ENCODE peak calls at places on chromosome 16, in ten cellular contexts. H, I, N, E, R, X, S, P, G and W are unnamed samples. For H3K4me1, the result is how much of the 10 kb centered on the place peaks cover.

GRCh38 chr16:782766-783403 is 5.3 kb downstream of the RPUSD1 start:
- DNase-seq in H (no peak), E (peak), N (no peak), P (no peak), R (no peak), I (peak), X (no peak), S (no peak), G (no peak), W (no peak)

GRCh38 chr16:25750489-25750888 is 58.7 kb downstream of the HS3ST4 start:
- DNase-seq in G (no peak), R (no peak), S (no peak), N (no peak), H (no peak), P (no peak), X (no peak), E (peak), I (no peak), W (no peak)

GRCh38 chr16:2842340-2843000 is 12.4 kb downstream of the ZG16B start:
- DNase-seq in G (peak), I (no peak), X (peak), P (peak), H (peak), S (peak), R (no peak), E (peak), N (no peak), W (peak)

GRCh38 chr16:89168381-89169189 is 3.0 kb upstream of the CDH15 start:
- DNase-seq in E (no peak), I (no peak), S (no peak), G (no peak), X (no peak), N (no peak), H (no peak), R (no peak), P (no peak), W (no peak)

GRCh38 chr16:16861546-16861945 is 482.6 kb downstream of the NPIPA7 start:
- DNase-seq in P (peak), R (no peak), G (no peak), E (peak), H (no peak), S (peak), X (no peak), I (no peak), N (peak), W (peak)

GRCh38 chr16:20320592-20320991 is 6.7 kb downstream of the GP2 start:
- DNase-seq in N (no peak), X (no peak), H (no peak), P (no peak), I (no peak), G (no peak), R (no peak), S (no peak), E (no peak), W (no peak)

GRCh38 chr16:88763502-88764053 is 21.4 kb downstream of the PIEZO1 start:
- DNase-seq in H (no peak), R (no peak), X (peak), I (no peak), S (peak), G (no peak), E (no peak), N (no peak), P (no peak), W (no peak)

GRCh38 chr16:2149630-2150417 is 1.4 kb downstream of the RAB26 start:
- DNase-seq in I (no peak), P (no peak), G (peak), X (no peak), E (peak), N (no peak), H (peak), R (no peak), S (no peak), W (no peak)

GRCh38 chr16:15765116-15765515 is 91.7 kb downstream of the MYH11 start:
- DNase-seq in G (no peak), E (no peak), X (no peak), P (no peak), H (no peak), S (no peak), N (no peak), R (no peak), I (no peak), W (no peak)

GRCh38 chr16:78277374-78277773 is 177.9 kb downstream of the WWOX start:
- DNase-seq in I (no peak), H (no peak), S (peak), N (no peak), R (no peak), P (peak), X (no peak), E (no peak), G (no peak), W (no peak)

GRCh38 chr16:69417537-69418199 is 6.8 kb upstream of the CYB5B start:
- DNase-seq in H (no peak), N (no peak), G (no peak), P (no peak), E (no peak), R (no peak), S (no peak), I (no peak), X (no peak), W (no peak)

GRCh38 chr16:66084306-66084705 is 282.2 kb upstream of the CDH5 start:
- DNase-seq in X (no peak), S (no peak), N (no peak), E (no peak), P (no peak), R (no peak), H (no peak), G (no peak), I (no peak), W (no peak)

GRCh38 chr16:78551487-78552085 is 452.1 kb downstream of the WWOX start:
- DNase-seq in E (no peak), X (no peak), H (no peak), S (no peak), N (no peak), I (no peak), R (no peak), P (no peak), G (no peak), W (no peak)

GRCh38 chr16:4602330-4602729 is 12.4 kb downstream of the UBALD1 start:
- DNase-seq in G (no peak), P (no peak), N (no peak), E (no peak), H (no peak), R (no peak), S (no peak), I (no peak), X (no peak), W (no peak)

GRCh38 chr16:50059669-50060068 is 6.1 kb upstream of the HEATR3 start:
- DNase-seq in H (no peak), S (no peak), R (no peak), I (no peak), X (no peak), E (no peak), G (no peak), N (no peak), P (no peak), W (no peak)

GRCh38 chr16:89552913-89553312 is 7.6 kb upstream of the RPL13 start:
- DNase-seq in R (no peak), P (no peak), N (no peak), H (no peak), G (no peak), S (no peak), X (no peak), E (no peak), I (no peak), W (no peak)

GRCh38 chr16:82451449-82451848 is 175.3 kb upstream of the CDH13 start:
- DNase-seq in N (no peak), X (no peak), H (no peak), E (no peak), P (no peak), G (no peak), R (no peak), S (no peak), I (no peak), W (no peak)

GRCh38 chr16:86531193-86531550 is 20.8 kb downstream of the FOXF1 start:
- DNase-seq in X (peak), E (no peak), S (no peak), H (peak), P (peak), G (peak), N (no peak), R (peak), I (no peak), W (no peak)

GRCh38 chr16:62077998-62078397 is 41.8 kb upstream of the CDH8 start:
- DNase-seq in R (no peak), H (no peak), E (peak), X (no peak), P (no peak), N (no peak), S (peak), I (no peak), G (no peak), W (no peak)

GRCh38 chr16:66176731-66177130 is 189.8 kb upstream of the CDH5 start:
- DNase-seq in I (no peak), P (no peak), S (no peak), X (no peak), G (no peak), N (no peak), R (no peak), E (no peak), H (no peak), W (no peak)

GRCh38 chr16:82093901-82094300 is 58.8 kb downstream of the HSD17B2 start:
- DNase-seq in R (no peak), N (no peak), P (no peak), X (no peak), I (peak), E (no peak), H (no peak), S (no peak), G (no peak), W (no peak)

GRCh38 chr16:24041834-24042631 is 206.2 kb downstream of the PRKCB start:
- DNase-seq in X (peak), I (peak), H (no peak), G (no peak), P (no peak), N (peak), S (peak), R (no peak), E (peak), W (peak)

DNA sequence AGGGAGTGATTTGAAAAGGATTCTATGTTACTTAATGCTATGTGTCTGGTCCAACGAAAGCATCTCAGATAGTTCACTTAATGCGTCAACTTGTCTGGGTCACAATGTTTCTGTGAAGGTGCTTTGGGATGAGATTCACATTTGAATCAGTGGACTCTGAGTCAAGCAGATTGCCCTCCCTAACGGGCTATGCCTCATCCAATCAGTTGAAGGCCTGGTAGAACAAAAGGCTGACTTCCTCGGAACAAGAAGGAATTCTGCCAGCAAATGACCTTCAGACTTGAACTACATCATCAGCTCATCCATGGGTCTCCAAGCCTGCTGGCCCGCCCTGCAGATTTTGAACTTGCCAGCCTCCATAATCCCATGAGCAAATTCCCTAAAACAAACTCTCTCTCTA is 15.2 kb downstream of the EMP2 start:
- DNase-seq in N (peak), G (no peak), X (no peak), R (no peak), E (no peak), P (no peak), H (no peak), I (no peak), S (no peak), W (no peak)
- TF ChIP-seq CTCF in N (no peak), G (no peak), X (no peak), R (no peak), E (no peak), P (no peak), H (no peak), I (no peak), S (no peak), W (no peak)

GRCh38 chr16:57284206-57284951 is at the start of gene PLLP:
- DNase-seq in S (peak), X (peak), H (peak), E (peak), I (peak), N (peak), R (no peak), G (peak), P (no peak), W (peak)

GRCh38 chr16:57283956-57284205 is 591 bp downstream of the PLLP start:
- DNase-seq in G (no peak), H (no peak), S (no peak), P (no peak), E (no peak), X (no peak), R (no peak), I (no peak), N (no peak), W (no peak)

GRCh38 chr16:57282510-57283213 is 1.8 kb downstream of the PLLP start:
- DNase-seq in S (no peak), R (no peak), X (no peak), N (no peak), G (peak), H (no peak), E (no peak), I (no peak), P (no peak), W (no peak)

GRCh38 chr16:57284952-57285263 is 436 bp upstream of the PLLP start:
- DNase-seq in I (no peak), X (no peak), G (no peak), H (no peak), P (no peak), S (no peak), N (no peak), E (no peak), R (no peak), W (no peak)

GRCh38 chr16:57283214-57283955 is 1.1 kb downstream of the PLLP start:
- DNase-seq in P (no peak), I (no peak), N (no peak), X (peak), E (no peak), S (no peak), H (no peak), R (no peak), G (peak), W (no peak)
- H3K4me3 ChIP-seq in P (no peak), I (no peak), N (no peak), X (peak), E (no peak), S (peak), H (no peak), R (peak), G (peak), W (peak)

GRCh38 chr16:22075043-22075757 is 17.1 kb upstream of the VWA3A start:
- DNase-seq in S (no peak), I (peak), P (no peak), G (no peak), N (peak), E (no peak), R (no peak), X (no peak), H (no peak), W (no peak)

GRCh38 chr16:22071352-22071923 is 20.9 kb upstream of the VWA3A start:
- DNase-seq in X (no peak), I (peak), R (no peak), P (no peak), N (no peak), G (no peak), H (no peak), E (no peak), S (no peak), W (no peak)

GRCh38 chr16:22070361-22071351 is 21.7 kb upstream of the VWA3A start:
- DNase-seq in E (no peak), R (no peak), H (no peak), S (no peak), X (no peak), P (peak), N (peak), I (peak), G (no peak), W (no peak)

GRCh38 chr16:22075776-22076175 is 16.6 kb upstream of the VWA3A start:
- DNase-seq in X (no peak), R (no peak), S (no peak), H (no peak), E (no peak), I (no peak), G (no peak), N (peak), P (no peak), W (no peak)

GRCh38 chr16:22073350-22073749 is 19.0 kb upstream of the VWA3A start:
- DNase-seq in I (no peak), P (no peak), R (no peak), S (no peak), N (peak), E (no peak), G (no peak), H (no peak), X (no peak), W (no peak)
- H3K4me1 ChIP-seq in I (half or more), P (under half), R (under half), S (under half), N (under half), E (under half), G (under half), H (under half), X (under half), W (under half)

DNA sequence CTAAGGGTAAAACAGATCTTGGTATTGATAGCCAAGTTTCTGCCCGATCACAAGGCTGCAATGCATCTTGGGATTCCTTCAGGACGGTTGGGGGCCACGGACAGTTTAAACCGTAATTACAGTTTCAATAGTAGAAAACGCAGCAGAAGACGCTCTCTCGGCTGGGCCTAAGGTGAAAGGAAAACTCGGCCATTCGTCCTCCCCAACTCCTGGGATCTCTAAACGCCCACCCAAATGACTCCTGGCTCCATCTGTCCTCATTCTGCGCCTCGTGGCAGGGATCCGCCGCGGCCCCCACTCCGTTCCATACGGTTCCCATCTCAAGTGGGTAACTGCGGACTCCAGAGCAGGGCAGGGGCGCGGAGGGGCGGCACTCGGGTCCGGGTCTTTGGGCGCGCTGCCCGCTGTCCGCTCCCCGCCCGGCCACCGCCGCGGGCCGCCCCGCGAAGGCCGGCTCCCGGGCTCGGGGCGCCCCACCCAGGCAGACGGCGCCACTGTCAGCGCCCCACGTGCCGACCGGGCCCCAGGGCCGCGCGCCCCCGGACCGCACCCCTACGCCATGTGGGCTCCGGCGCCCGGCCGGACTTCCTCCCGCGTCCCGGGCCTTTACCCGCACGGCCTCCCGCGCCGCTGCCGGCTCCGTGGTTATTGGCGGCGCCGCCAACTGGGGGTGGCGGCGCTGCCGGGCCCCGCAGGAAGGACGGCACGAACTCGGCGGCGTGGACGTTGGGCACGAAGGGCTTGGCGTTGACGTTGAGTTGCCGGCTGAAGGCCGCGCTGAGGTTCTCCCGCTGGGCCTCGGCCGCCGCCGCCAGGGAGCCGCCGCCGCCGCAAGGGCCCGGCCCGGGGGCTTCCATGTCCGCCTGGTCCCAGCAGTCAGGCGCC is 755 bp downstream of the GSPT1 start:
- DNase-seq in P (no peak), G (peak), I (peak), E (peak), N (peak), H (peak), R (no peak), S (peak), X (peak), W (peak)
- TF ChIP-seq CTCF in P (no peak), G (no peak), I (no peak), E (no peak), N (no peak), H (no peak), R (no peak), S (no peak), X (no peak), W (no peak)

DNA sequence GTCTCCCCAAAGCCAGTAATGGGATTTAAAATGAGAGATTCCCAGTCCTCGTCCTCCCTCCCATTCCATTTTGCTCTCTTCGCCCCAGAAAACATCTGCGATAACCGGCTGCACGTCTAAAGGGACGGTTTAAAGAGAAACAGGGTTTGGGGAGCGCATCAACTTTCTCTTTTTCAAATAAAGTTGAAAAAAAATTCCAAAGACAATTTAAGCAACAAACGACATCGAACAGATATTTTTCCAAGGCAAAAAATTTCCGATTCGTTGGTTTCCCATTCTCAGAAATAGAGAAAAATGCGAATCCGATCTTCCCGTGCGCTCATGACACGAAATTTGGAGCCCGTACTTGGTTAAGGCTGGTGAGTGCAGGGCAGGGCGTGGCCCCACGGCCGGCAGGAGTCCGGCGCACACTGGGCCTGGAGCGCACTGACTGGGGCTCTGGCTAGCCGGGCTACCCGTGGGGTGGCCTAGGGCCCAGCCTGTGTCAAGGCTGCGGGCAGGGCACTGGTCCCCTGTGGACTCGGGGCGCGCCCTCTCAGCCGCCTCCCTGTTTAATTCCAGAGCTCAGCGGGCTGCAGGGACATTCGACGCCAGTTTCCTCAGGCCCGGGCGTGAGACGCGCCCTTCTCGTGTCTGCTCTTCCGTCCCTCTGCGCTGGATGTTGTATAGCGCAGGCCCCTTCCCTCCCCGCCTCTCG is 17.8 kb upstream of the ZFHX3 start:
- DNase-seq in X (peak), R (peak), G (peak), S (no peak), E (no peak), H (peak), I (no peak), N (no peak), P (no peak), W (no peak)
- H3K4me3 ChIP-seq in X (peak), R (peak), G (peak), S (peak), E (no peak), H (no peak), I (no peak), N (no peak), P (peak), W (no peak)

GRCh38 chr16:8862309-8863130 is 6.3 kb downstream of the CARHSP1 start:
- DNase-seq in P (no peak), H (peak), S (no peak), N (no peak), X (no peak), G (peak), E (no peak), R (no peak), I (no peak), W (no peak)
- H3K4me1 ChIP-seq in P (under half), H (under half), S (under half), N (under half), X (half or more), G (half or more), E (under half), R (half or more), I (under half), W (under half)

DNA sequence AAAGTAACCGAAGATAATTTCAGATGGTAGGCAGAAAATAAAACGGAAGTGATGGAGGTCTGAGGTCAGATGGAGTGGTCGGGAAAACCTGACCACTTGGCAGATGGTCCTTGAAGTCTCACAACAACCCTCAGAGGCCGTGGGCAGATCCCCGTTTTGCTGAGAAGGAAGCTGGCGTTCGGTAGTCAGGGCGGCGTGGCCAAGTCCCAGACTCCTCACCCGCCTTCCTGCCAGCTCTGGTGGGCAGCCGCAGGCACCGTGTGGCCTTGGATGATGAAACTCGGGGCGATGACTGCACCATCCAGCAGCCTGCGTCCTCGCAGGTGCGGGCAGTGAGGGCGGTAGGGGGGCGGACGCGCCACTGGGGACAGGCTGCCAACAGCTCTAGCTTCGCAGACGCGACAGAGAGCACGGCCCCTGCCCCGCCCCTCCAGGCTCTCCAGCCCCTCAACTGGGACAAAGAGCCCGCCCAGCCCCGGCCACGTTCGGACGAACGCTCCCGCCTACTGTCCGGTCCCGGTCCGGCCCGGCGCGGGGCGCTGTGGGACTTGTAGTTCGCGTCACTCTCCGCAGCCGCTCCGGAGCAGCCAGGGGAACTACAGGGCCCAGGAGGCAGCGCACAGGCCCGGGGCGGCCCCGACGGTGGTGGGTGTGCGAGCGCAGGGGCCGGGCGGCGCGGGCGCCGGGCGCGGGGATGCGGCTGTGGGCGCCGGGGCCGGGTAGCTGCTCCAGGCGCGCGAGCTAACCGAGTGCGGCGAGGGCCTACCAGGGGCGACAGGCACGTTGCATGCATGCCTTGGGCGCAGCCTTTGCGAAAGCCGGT is at the start of gene GPT2:
- DNase-seq in G (peak), H (peak), P (peak), S (peak), R (peak), E (peak), N (peak), X (peak), I (peak), W (peak)
- TF ChIP-seq CTCF in G (peak), H (no peak), P (no peak), S (no peak), R (no peak), E (no peak), N (no peak), X (peak), I (no peak), W (no peak)

GRCh38 chr16:30096862-30097563 is 1.0 kb upstream of the YPEL3 start:
- DNase-seq in N (no peak), S (no peak), P (no peak), I (peak), H (peak), X (no peak), G (peak), E (no peak), R (no peak), W (no peak)
- H3K4me3 ChIP-seq in N (no peak), S (no peak), P (peak), I (no peak), H (no peak), X (peak), G (no peak), E (no peak), R (no peak), W (no peak)